ENCODE peak calls at places on chromosomes 11 and 22, in nine cellular contexts. V, B, H, X, T, R, I, Y and O are unnamed samples.

GRCh38 chr11:34674038-34674437 is 53.1 kb downstream of the EHF start:
- DNase-seq in X (no peak), Y (no peak), I (no peak), V (no peak), T (no peak), R (no peak), H (no peak), B (no peak), O (no peak)

GRCh38 chr11:122167100-122167499 is 51.1 kb upstream of the BLID start:
- DNase-seq in T (no peak), R (peak), Y (no peak), B (no peak), X (no peak), I (no peak), V (peak), H (no peak), O (no peak)

GRCh38 chr22:27224485-27225364 is 567.3 kb downstream of the MIAT start:
- DNase-seq in I (no peak), Y (no peak), H (no peak), R (no peak), X (no peak), B (no peak), V (peak), T (peak), O (peak)

GRCh38 chr11:36360318-36360717 is 64.2 kb downstream of the PRR5L start:
- DNase-seq in R (no peak), H (no peak), B (no peak), I (no peak), T (no peak), V (no peak), Y (no peak), X (no peak), O (no peak)

GRCh38 chr11:69311767-69312385 is 17.9 kb downstream of the MYEOV start:
- DNase-seq in V (no peak), B (no peak), I (peak), Y (no peak), H (no peak), R (no peak), X (no peak), T (peak), O (no peak)

GRCh38 chr11:118892515-118892914 is 8.8 kb downstream of the CXCR5 start:
- DNase-seq in H (no peak), B (no peak), I (peak), X (no peak), Y (no peak), T (no peak), V (no peak), R (no peak), O (no peak)

GRCh38 chr11:78822931-78823423 is 248.3 kb upstream of the NARS2 start:
- DNase-seq in V (no peak), H (no peak), T (no peak), X (no peak), Y (no peak), I (no peak), R (no peak), B (no peak), O (no peak)

GRCh38 chr22:26593763-26594162 is 3.8 kb upstream of the TPST2 start:
- DNase-seq in R (no peak), Y (no peak), T (no peak), H (no peak), B (no peak), V (no peak), I (no peak), X (no peak), O (no peak)

GRCh38 chr22:37907036-37907954 is 1.2 kb downstream of the MICALL1 start:
- DNase-seq in T (no peak), B (no peak), I (no peak), R (peak), Y (no peak), X (no peak), V (no peak), H (no peak), O (no peak)

GRCh38 chr11:78081583-78081982 is 1.9 kb upstream of the NDUFC2 start:
- DNase-seq in X (no peak), Y (no peak), V (no peak), H (no peak), T (no peak), R (no peak), B (no peak), I (no peak), O (no peak)

GRCh38 chr11:134452026-134452848 is 40.2 kb upstream of the B3GAT1 start:
- DNase-seq in X (no peak), V (no peak), R (no peak), I (no peak), Y (no peak), T (no peak), B (no peak), H (no peak), O (no peak)

GRCh38 chr11:13051257-13051656 is 42.1 kb downstream of the RASSF10 start:
- DNase-seq in X (no peak), B (no peak), Y (no peak), H (no peak), V (no peak), I (no peak), T (no peak), R (no peak), O (peak)

GRCh38 chr11:62923634-62924411 is 2.7 kb upstream of the CHRM1 start:
- DNase-seq in H (peak), X (no peak), B (no peak), T (no peak), R (no peak), I (no peak), Y (no peak), V (no peak), O (peak)

GRCh38 chr11:59708537-59708936 is 5.1 kb downstream of the OR10V1 start:
- DNase-seq in I (no peak), R (no peak), V (no peak), X (no peak), H (no peak), Y (no peak), B (no peak), T (no peak), O (no peak)

GRCh38 chr11:101686514-101686913 is 102.7 kb upstream of the TRPC6 start:
- DNase-seq in R (peak), I (no peak), V (peak), H (no peak), T (peak), X (no peak), B (no peak), Y (no peak), O (no peak)

GRCh38 chr22:21700822-21701221 is 34.8 kb downstream of the YPEL1 start:
- DNase-seq in I (no peak), V (no peak), X (no peak), R (no peak), Y (no peak), H (no peak), B (no peak), T (no peak), O (no peak)

GRCh38 chr11:123330071-123330470 is 100.0 kb upstream of the GRAMD1B start:
- DNase-seq in B (no peak), V (no peak), H (no peak), Y (no peak), R (no peak), I (no peak), X (no peak), T (no peak), O (no peak)

GRCh38 chr11:120912504-120912903 is 111.4 kb upstream of the TBCEL start:
- DNase-seq in B (peak), H (no peak), X (no peak), R (peak), I (no peak), Y (no peak), T (peak), V (peak), O (no peak)

GRCh38 chr22:42217019-42217751 is 53.3 kb downstream of the TCF20 start:
- DNase-seq in V (no peak), X (no peak), R (no peak), T (peak), I (no peak), B (no peak), H (peak), Y (no peak), O (no peak)

GRCh38 chr22:48453751-48454485 is 1373.8 kb downstream of the BRD1 start:
- DNase-seq in R (no peak), I (no peak), X (no peak), B (no peak), Y (no peak), V (no peak), H (no peak), T (no peak), O (no peak)

GRCh38 chr11:820655-821512 is 2.2 kb downstream of the PNPLA2 start:
- DNase-seq in H (no peak), X (no peak), Y (no peak), R (peak), B (no peak), I (no peak), V (no peak), T (peak), O (no peak)

GRCh38 chr11:17519031-17519430 is 25.2 kb downstream of the USH1C start:
- DNase-seq in Y (no peak), H (no peak), V (no peak), B (no peak), R (no peak), T (no peak), X (no peak), I (no peak), O (no peak)

GRCh38 chr11:73233704-73234402 is 15.8 kb downstream of the P2RY2 start:
- DNase-seq in X (no peak), B (no peak), H (no peak), I (no peak), T (no peak), Y (no peak), R (no peak), V (no peak), O (peak)

GRCh38 chr22:46178755-46179505 is 28.6 kb downstream of the PPARA start:
- DNase-seq in I (no peak), X (no peak), R (no peak), V (no peak), B (no peak), T (no peak), H (no peak), Y (no peak), O (no peak)

GRCh38 chr22:24416611-24417010 is 10.8 kb upstream of the ADORA2A start:
- DNase-seq in V (no peak), B (no peak), X (no peak), T (no peak), R (no peak), H (no peak), I (no peak), Y (no peak), O (no peak)

GRCh38 chr11:75140269-75141138 is 10.4 kb upstream of the SLCO2B1 start:
- DNase-seq in R (no peak), Y (no peak), T (peak), I (peak), B (no peak), V (no peak), X (peak), H (peak), O (peak)

GRCh38 chr11:130907229-130907628 is 9.1 kb downstream of the SNX19 start:
- DNase-seq in X (no peak), T (no peak), V (no peak), Y (no peak), R (no peak), I (no peak), H (no peak), B (no peak), O (no peak)

GRCh38 chr11:99311870-99312269 is 291.1 kb downstream of the CNTN5 start:
- DNase-seq in X (no peak), V (no peak), T (no peak), B (no peak), I (no peak), R (no peak), H (no peak), Y (no peak), O (no peak)

GRCh38 chr22:42856179-42856864 is 751 bp downstream of the ARFGAP3 start:
- DNase-seq in I (no peak), V (no peak), R (peak), H (peak), B (no peak), Y (no peak), X (peak), T (peak), O (peak)

GRCh38 chr22:50114221-50114981 is 24.6 kb downstream of the MOV10L1 start:
- DNase-seq in T (peak), B (peak), X (no peak), I (no peak), Y (no peak), V (peak), R (peak), H (no peak), O (no peak)

GRCh38 chr11:64928957-64929356 is 4.5 kb downstream of the PPP2R5B start:
- DNase-seq in T (no peak), V (no peak), H (no peak), I (no peak), R (no peak), X (no peak), B (no peak), Y (no peak), O (no peak)

GRCh38 chr11:35618497-35619029 is 303 bp downstream of the FJX1 start:
- DNase-seq in X (no peak), V (no peak), H (peak), Y (no peak), B (no peak), R (peak), I (no peak), T (peak), O (peak)